ENCODE peak calls at places on chromosomes 3 and 15, in seven cellular contexts. One of them, this sample, is unnamed.

GRCh38 chr3:180294282-180295027 is 257.7 kb upstream of the PEX5L start:
- DNase-seq in lung: no peak
- DNase-seq in omental fat pad: no peak
- DNase-seq in neural progenitor cell: no peak
- DNase-seq in GM10248: no peak
- DNase-seq in glutamatergic neuron: no peak
- DNase-seq in NB4: no peak
- DNase-seq in this sample: no peak

GRCh38 chr3:177726807-177727206 is 529.5 kb upstream of the TBL1XR1 start:
- DNase-seq in lung: no peak
- DNase-seq in omental fat pad: no peak
- DNase-seq in neural progenitor cell: no peak
- DNase-seq in GM10248: no peak
- DNase-seq in glutamatergic neuron: peak; percentile 64
- DNase-seq in NB4: no peak
- DNase-seq in this sample: no peak

GRCh38 chr15:39640665-39641064 is 59.8 kb downstream of the THBS1 start:
- DNase-seq in lung: no peak
- DNase-seq in omental fat pad: no peak
- DNase-seq in neural progenitor cell: no peak
- DNase-seq in GM10248: no peak
- DNase-seq in glutamatergic neuron: no peak
- DNase-seq in NB4: no peak
- DNase-seq in this sample: no peak

GRCh38 chr3:69770219-69770618 is 31.0 kb downstream of the MITF start:
- DNase-seq in lung: no peak
- DNase-seq in omental fat pad: no peak
- DNase-seq in neural progenitor cell: no peak
- DNase-seq in GM10248: no peak
- DNase-seq in glutamatergic neuron: no peak
- DNase-seq in NB4: no peak
- DNase-seq in this sample: no peak

GRCh38 chr3:40913192-40913591 is 286.1 kb upstream of the CTNNB1 start:
- DNase-seq in lung: no peak
- DNase-seq in omental fat pad: no peak
- DNase-seq in neural progenitor cell: no peak
- DNase-seq in GM10248: no peak
- DNase-seq in glutamatergic neuron: no peak
- DNase-seq in NB4: no peak
- DNase-seq in this sample: no peak

GRCh38 chr3:37024092-37024491 is 30.8 kb downstream of the MLH1 start:
- DNase-seq in lung: no peak
- DNase-seq in omental fat pad: no peak
- DNase-seq in neural progenitor cell: no peak
- DNase-seq in GM10248: no peak
- DNase-seq in glutamatergic neuron: no peak
- DNase-seq in NB4: peak; percentile 9
- DNase-seq in this sample: no peak

GRCh38 chr3:103495186-103495585 is 1060.4 kb downstream of the ZPLD1 start:
- DNase-seq in lung: no peak
- DNase-seq in omental fat pad: no peak
- DNase-seq in neural progenitor cell: no peak
- DNase-seq in GM10248: no peak
- DNase-seq in glutamatergic neuron: no peak
- DNase-seq in NB4: no peak
- DNase-seq in this sample: no peak

GRCh38 chr3:171306631-171307030 is 153.6 kb downstream of the TNIK start:
- DNase-seq in lung: peak; percentile 36
- DNase-seq in omental fat pad: no peak
- DNase-seq in neural progenitor cell: no peak
- DNase-seq in GM10248: no peak
- DNase-seq in glutamatergic neuron: no peak
- DNase-seq in NB4: no peak
- DNase-seq in this sample: peak; percentile 80

GRCh38 chr3:52892625-52893311 is 4.6 kb downstream of the STIMATE start:
- DNase-seq in lung: no peak
- DNase-seq in omental fat pad: no peak
- DNase-seq in neural progenitor cell: no peak
- DNase-seq in GM10248: peak; percentile 62
- DNase-seq in glutamatergic neuron: no peak
- DNase-seq in NB4: peak; percentile 34
- DNase-seq in this sample: no peak

GRCh38 chr15:71201471-71201870 is 86.2 kb downstream of the THSD4 start:
- DNase-seq in lung: peak; percentile 87
- DNase-seq in omental fat pad: no peak
- DNase-seq in neural progenitor cell: no peak
- DNase-seq in GM10248: no peak
- DNase-seq in glutamatergic neuron: peak; percentile 71
- DNase-seq in NB4: no peak
- DNase-seq in this sample: no peak

GRCh38 chr3:36776436-36776835 is 12.1 kb upstream of the DCLK3 start:
- DNase-seq in lung: no peak
- DNase-seq in omental fat pad: no peak
- DNase-seq in neural progenitor cell: no peak
- DNase-seq in GM10248: no peak
- DNase-seq in glutamatergic neuron: no peak
- DNase-seq in NB4: no peak
- DNase-seq in this sample: no peak

GRCh38 chr3:69172058-69172457 is 49.7 kb upstream of the LMOD3 start:
- DNase-seq in lung: no peak
- DNase-seq in omental fat pad: no peak
- DNase-seq in neural progenitor cell: no peak
- DNase-seq in GM10248: no peak
- DNase-seq in glutamatergic neuron: no peak
- DNase-seq in NB4: no peak
- DNase-seq in this sample: no peak

GRCh38 chr15:49387471-49387870 is 35.6 kb upstream of the FGF7 start:
- DNase-seq in lung: no peak
- DNase-seq in omental fat pad: no peak
- DNase-seq in neural progenitor cell: no peak
- DNase-seq in GM10248: no peak
- DNase-seq in glutamatergic neuron: no peak
- DNase-seq in NB4: peak; percentile 34
- DNase-seq in this sample: no peak

GRCh38 chr15:45448066-45448510 is 69.7 kb upstream of the GATM start:
- DNase-seq in lung: no peak
- DNase-seq in omental fat pad: no peak
- DNase-seq in neural progenitor cell: no peak
- DNase-seq in GM10248: peak; percentile 32
- DNase-seq in glutamatergic neuron: no peak
- DNase-seq in NB4: peak; percentile 58
- DNase-seq in this sample: no peak

GRCh38 chr3:148319161-148319915 is 378.4 kb upstream of the AGTR1 start:
- DNase-seq in lung: no peak
- DNase-seq in omental fat pad: no peak
- DNase-seq in neural progenitor cell: no peak
- DNase-seq in GM10248: peak; percentile 24
- DNase-seq in glutamatergic neuron: no peak
- DNase-seq in NB4: peak; percentile 64
- DNase-seq in this sample: peak; percentile 15

GRCh38 chr15:64755427-64755823 is 20.0 kb downstream of the RBPMS2 start:
- DNase-seq in lung: no peak
- DNase-seq in omental fat pad: no peak
- DNase-seq in neural progenitor cell: no peak
- DNase-seq in GM10248: no peak
- DNase-seq in glutamatergic neuron: no peak
- DNase-seq in NB4: peak; percentile 49
- DNase-seq in this sample: no peak

GRCh38 chr3:106114848-106115247 is 246.0 kb upstream of the CBLB start:
- DNase-seq in lung: no peak
- DNase-seq in omental fat pad: no peak
- DNase-seq in neural progenitor cell: no peak
- DNase-seq in GM10248: no peak
- DNase-seq in glutamatergic neuron: no peak
- DNase-seq in NB4: no peak
- DNase-seq in this sample: no peak

GRCh38 chr15:66955001-66955516 is 110.3 kb upstream of the SMAD3 start:
- DNase-seq in lung: no peak
- DNase-seq in omental fat pad: no peak
- DNase-seq in neural progenitor cell: no peak
- DNase-seq in GM10248: no peak
- DNase-seq in glutamatergic neuron: no peak
- DNase-seq in NB4: no peak
- DNase-seq in this sample: no peak

GRCh38 chr15:69758810-69759410 is 306.3 kb downstream of the RPLP1 start:
- DNase-seq in lung: peak; percentile 54
- DNase-seq in omental fat pad: no peak
- DNase-seq in neural progenitor cell: no peak
- DNase-seq in GM10248: peak; percentile 42
- DNase-seq in glutamatergic neuron: no peak
- DNase-seq in NB4: peak; percentile 98
- DNase-seq in this sample: no peak

GRCh38 chr3:32873491-32874130 is 55.8 kb downstream of the TRIM71 start:
- DNase-seq in lung: no peak
- DNase-seq in omental fat pad: no peak
- DNase-seq in neural progenitor cell: no peak
- DNase-seq in GM10248: no peak
- DNase-seq in glutamatergic neuron: no peak
- DNase-seq in NB4: peak; percentile 75
- DNase-seq in this sample: no peak
- TF ChIP-seq CTCF in lung: no peak
- TF ChIP-seq CTCF in omental fat pad: no peak
- TF ChIP-seq CTCF in neural progenitor cell: peak; percentile 8
- TF ChIP-seq CTCF in GM10248: no peak
- TF ChIP-seq CTCF in glutamatergic neuron: no peak
- TF ChIP-seq CTCF in NB4: peak; percentile 7
- TF ChIP-seq CTCF in this sample: no peak

DNA sequence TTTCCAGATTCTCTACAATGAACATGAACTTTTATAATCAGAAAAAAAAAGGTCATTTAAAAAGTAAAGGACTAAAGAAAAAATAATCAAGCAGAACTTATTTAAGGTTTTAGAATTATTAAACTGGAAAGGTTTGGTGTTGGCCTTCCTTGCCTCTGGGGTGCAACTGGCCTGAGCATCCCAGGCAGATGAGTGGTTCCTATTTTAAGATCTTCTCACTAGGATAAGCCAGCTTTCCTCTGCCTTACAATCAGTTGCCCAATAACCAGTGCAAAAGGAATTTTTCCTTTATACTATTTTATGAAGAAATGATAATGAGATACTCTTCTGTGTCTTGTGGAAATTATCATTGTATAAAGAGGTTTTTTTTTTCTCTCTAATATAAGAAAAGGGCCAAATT is 56.6 kb downstream of the SEC22A start:
- DNase-seq in lung: no peak
- DNase-seq in omental fat pad: no peak
- DNase-seq in neural progenitor cell: no peak
- DNase-seq in GM10248: no peak
- DNase-seq in glutamatergic neuron: no peak
- DNase-seq in NB4: no peak
- DNase-seq in this sample: no peak
- TF ChIP-seq CTCF in lung: no peak
- TF ChIP-seq CTCF in omental fat pad: no peak
- TF ChIP-seq CTCF in neural progenitor cell: no peak
- TF ChIP-seq CTCF in GM10248: no peak
- TF ChIP-seq CTCF in glutamatergic neuron: no peak
- TF ChIP-seq CTCF in NB4: no peak
- TF ChIP-seq CTCF in this sample: no peak

GRCh38 chr3:125061646-125062045 is 5.8 kb upstream of the HEG1 start:
- DNase-seq in lung: no peak
- DNase-seq in omental fat pad: no peak
- DNase-seq in neural progenitor cell: no peak
- DNase-seq in GM10248: no peak
- DNase-seq in glutamatergic neuron: no peak
- DNase-seq in NB4: no peak
- DNase-seq in this sample: no peak

GRCh38 chr3:125058529-125058928 is 2.7 kb upstream of the HEG1 start:
- DNase-seq in lung: no peak
- DNase-seq in omental fat pad: no peak
- DNase-seq in neural progenitor cell: no peak
- DNase-seq in GM10248: no peak
- DNase-seq in glutamatergic neuron: no peak
- DNase-seq in NB4: no peak
- DNase-seq in this sample: no peak

GRCh38 chr3:125058959-125059358 is 3.2 kb upstream of the HEG1 start:
- DNase-seq in lung: no peak
- DNase-seq in omental fat pad: no peak
- DNase-seq in neural progenitor cell: no peak
- DNase-seq in GM10248: no peak
- DNase-seq in glutamatergic neuron: no peak
- DNase-seq in NB4: no peak
- DNase-seq in this sample: no peak

GRCh38 chr3:125061170-125061569 is 5.4 kb upstream of the HEG1 start:
- DNase-seq in lung: no peak
- DNase-seq in omental fat pad: no peak
- DNase-seq in neural progenitor cell: no peak
- DNase-seq in GM10248: no peak
- DNase-seq in glutamatergic neuron: no peak
- DNase-seq in NB4: no peak
- DNase-seq in this sample: peak; percentile 51

DNA sequence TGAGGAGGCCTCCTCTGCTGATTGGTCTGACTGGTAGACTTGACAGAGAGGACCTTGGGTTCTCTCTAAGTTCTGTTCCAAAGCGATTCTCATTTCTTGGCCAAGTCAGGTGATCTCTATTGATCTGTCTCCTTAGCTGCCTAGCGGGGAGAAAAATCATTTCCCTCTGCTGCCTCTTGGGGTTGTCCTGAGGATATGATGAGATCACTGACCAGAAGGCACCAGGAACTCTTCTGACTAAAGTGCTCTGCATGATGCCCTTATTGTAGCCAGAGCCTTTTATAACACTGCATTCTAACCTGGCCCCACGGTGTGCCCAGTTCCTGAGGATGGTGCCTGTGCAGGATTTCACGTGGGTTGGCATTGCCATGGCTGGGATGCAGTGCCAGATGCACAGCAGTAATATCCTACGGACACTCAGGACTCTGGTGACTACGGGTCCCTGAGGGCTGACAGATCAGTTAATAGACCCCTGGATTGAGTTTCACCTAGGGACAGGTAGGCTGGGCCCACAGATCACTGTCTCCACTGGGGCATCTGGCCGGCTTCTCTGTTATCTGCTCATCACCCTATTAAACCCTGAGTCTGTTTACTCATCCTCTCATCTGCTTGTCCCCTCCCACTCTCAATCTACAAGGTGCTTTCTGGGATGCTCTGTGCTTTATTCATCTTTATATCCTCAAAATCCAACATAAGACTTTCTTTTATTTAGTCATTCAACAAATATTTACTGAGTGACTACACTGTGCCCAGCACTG is 3.9 kb upstream of the HEG1 start:
- DNase-seq in lung: no peak
- DNase-seq in omental fat pad: no peak
- DNase-seq in neural progenitor cell: no peak
- DNase-seq in GM10248: no peak
- DNase-seq in glutamatergic neuron: no peak
- DNase-seq in NB4: no peak
- DNase-seq in this sample: no peak
- TF ChIP-seq CTCF in lung: no peak
- TF ChIP-seq CTCF in omental fat pad: no peak
- TF ChIP-seq CTCF in neural progenitor cell: no peak
- TF ChIP-seq CTCF in GM10248: no peak
- TF ChIP-seq CTCF in glutamatergic neuron: no peak
- TF ChIP-seq CTCF in NB4: no peak
- TF ChIP-seq CTCF in this sample: no peak

GRCh38 chr15:99565031-99565280 is 828 bp upstream of the MEF2A start:
- DNase-seq in lung: no peak
- DNase-seq in omental fat pad: no peak
- DNase-seq in neural progenitor cell: no peak
- DNase-seq in GM10248: no peak
- DNase-seq in glutamatergic neuron: no peak
- DNase-seq in NB4: no peak
- DNase-seq in this sample: no peak
- TF ChIP-seq CTCF in lung: no peak
- TF ChIP-seq CTCF in omental fat pad: no peak
- TF ChIP-seq CTCF in neural progenitor cell: no peak
- TF ChIP-seq CTCF in GM10248: no peak
- TF ChIP-seq CTCF in glutamatergic neuron: no peak
- TF ChIP-seq CTCF in NB4: no peak
- TF ChIP-seq CTCF in this sample: no peak